ENCODE peak calls at places on chromosomes 16 and 17, in four cellular contexts. One of them, this sample, is unnamed.

GRCh38 chr16:24873028-24873427 is 27.3 kb downstream of the SLC5A11 start:
- DNase-seq in stromal cell of bone marrow: no peak
- DNase-seq in GM19239: no peak
- DNase-seq in uterus: no peak
- DNase-seq in this sample: no peak

GRCh38 chr16:259226-259625 is 16.5 kb downstream of the RGS11 start:
- DNase-seq in stromal cell of bone marrow: no peak
- DNase-seq in GM19239: no peak
- DNase-seq in uterus: no peak
- DNase-seq in this sample: no peak

GRCh38 chr17:74117087-74117486 is 86.4 kb upstream of the RPL38 start:
- DNase-seq in stromal cell of bone marrow: no peak
- DNase-seq in GM19239: no peak
- DNase-seq in uterus: no peak
- DNase-seq in this sample: no peak

GRCh38 chr17:43044024-43044423 is 19.0 kb downstream of the RND2 start:
- DNase-seq in stromal cell of bone marrow: no peak
- DNase-seq in GM19239: no peak
- DNase-seq in uterus: no peak
- DNase-seq in this sample: no peak

GRCh38 chr17:43442711-43443110 is 41.1 kb upstream of the DHX8 start:
- DNase-seq in stromal cell of bone marrow: peak; percentile 85
- DNase-seq in GM19239: no peak
- DNase-seq in uterus: no peak
- DNase-seq in this sample: peak; percentile 44

GRCh38 chr17:57385975-57386374 is 129.7 kb downstream of the MSI2 start:
- DNase-seq in stromal cell of bone marrow: no peak
- DNase-seq in GM19239: no peak
- DNase-seq in uterus: no peak
- DNase-seq in this sample: no peak

GRCh38 chr17:42247734-42248133 is 28.5 kb downstream of the STAT5B start:
- DNase-seq in stromal cell of bone marrow: peak; percentile 53
- DNase-seq in GM19239: no peak
- DNase-seq in uterus: no peak
- DNase-seq in this sample: no peak

GRCh38 chr16:2436110-2436509 is 6.9 kb downstream of the CCNF start:
- DNase-seq in stromal cell of bone marrow: no peak
- DNase-seq in GM19239: no peak
- DNase-seq in uterus: no peak
- DNase-seq in this sample: no peak

GRCh38 chr17:72176902-72177660 is 56.3 kb downstream of the SOX9 start:
- DNase-seq in stromal cell of bone marrow: no peak
- DNase-seq in GM19239: no peak
- DNase-seq in uterus: no peak
- DNase-seq in this sample: no peak

GRCh38 chr16:67977005-67977404 is 3.3 kb downstream of the DPEP3 start:
- DNase-seq in stromal cell of bone marrow: no peak
- DNase-seq in GM19239: no peak
- DNase-seq in uterus: no peak
- DNase-seq in this sample: no peak

GRCh38 chr16:70520612-70521297 is 2.6 kb downstream of the COG4 start:
- DNase-seq in stromal cell of bone marrow: peak; percentile 38
- DNase-seq in GM19239: peak; percentile 22
- DNase-seq in uterus: no peak
- DNase-seq in this sample: peak; percentile 55

GRCh38 chr17:1376061-1376460 is 24.0 kb downstream of the YWHAE start:
- DNase-seq in stromal cell of bone marrow: no peak
- DNase-seq in GM19239: no peak
- DNase-seq in uterus: no peak
- DNase-seq in this sample: no peak

GRCh38 chr17:58331815-58332719 is 3.5 kb upstream of the TSPOAP1 start:
- DNase-seq in stromal cell of bone marrow: no peak
- DNase-seq in GM19239: no peak
- DNase-seq in uterus: peak; percentile 32
- DNase-seq in this sample: no peak

GRCh38 chr17:47636273-47637030 is 13.3 kb upstream of the KPNB1 start:
- DNase-seq in stromal cell of bone marrow: no peak
- DNase-seq in GM19239: no peak
- DNase-seq in uterus: no peak
- DNase-seq in this sample: no peak

GRCh38 chr17:57902800-57903759 is 52.1 kb downstream of the CUEDC1 start:
- DNase-seq in stromal cell of bone marrow: peak; percentile 78
- DNase-seq in GM19239: peak; percentile 81
- DNase-seq in uterus: peak; percentile 68
- DNase-seq in this sample: peak; percentile 42

GRCh38 chr17:7684856-7685532 is 2.3 kb downstream of the TP53 start:
- DNase-seq in stromal cell of bone marrow: no peak
- DNase-seq in GM19239: no peak
- DNase-seq in uterus: no peak
- DNase-seq in this sample: no peak

GRCh38 chr17:78111727-78112507 is 16.6 kb downstream of the TMC6 start:
- DNase-seq in stromal cell of bone marrow: no peak
- DNase-seq in GM19239: no peak
- DNase-seq in uterus: no peak
- DNase-seq in this sample: no peak

GRCh38 chr17:36544049-36544319 is 735 bp upstream of the GGNBP2 start:
- DNase-seq in stromal cell of bone marrow: peak; percentile 31
- DNase-seq in GM19239: peak; percentile 16
- DNase-seq in uterus: peak; percentile 32
- DNase-seq in this sample: no peak

GRCh38 chr17:52124561-52124960 is 34.0 kb downstream of the CA10 start:
- DNase-seq in stromal cell of bone marrow: no peak
- DNase-seq in GM19239: no peak
- DNase-seq in uterus: no peak
- DNase-seq in this sample: no peak

GRCh38 chr16:84689126-84689525 is 10.7 kb upstream of the USP10 start:
- DNase-seq in stromal cell of bone marrow: peak; percentile 83
- DNase-seq in GM19239: no peak
- DNase-seq in uterus: no peak
- DNase-seq in this sample: peak; percentile 88

GRCh38 chr16:35506898-35507194 is 2047.4 kb downstream of the TP53TG3F start:
- DNase-seq in stromal cell of bone marrow: no peak
- DNase-seq in GM19239: no peak
- DNase-seq in uterus: no peak
- DNase-seq in this sample: no peak

GRCh38 chr17:80813318-80813717 is 178.3 kb upstream of the CHMP6 start:
- DNase-seq in stromal cell of bone marrow: no peak
- DNase-seq in GM19239: no peak
- DNase-seq in uterus: no peak
- DNase-seq in this sample: no peak

GRCh38 chr17:75959839-75960511 is 19.0 kb downstream of the ACOX1 start:
- DNase-seq in stromal cell of bone marrow: no peak
- DNase-seq in GM19239: no peak
- DNase-seq in uterus: no peak
- DNase-seq in this sample: no peak

GRCh38 chr16:86517652-86518258 is 7.4 kb downstream of the FOXF1 start:
- DNase-seq in stromal cell of bone marrow: no peak
- DNase-seq in GM19239: no peak
- DNase-seq in uterus: peak; percentile 44
- DNase-seq in this sample: peak; percentile 37

GRCh38 chr16:88355389-88356123 is 27.2 kb upstream of the ZNF469 start:
- DNase-seq in stromal cell of bone marrow: no peak
- DNase-seq in GM19239: no peak
- DNase-seq in uterus: no peak
- DNase-seq in this sample: no peak

GRCh38 chr17:21542991-21543390 is 149.3 kb upstream of the KCNJ18 start:
- DNase-seq in stromal cell of bone marrow: no peak
- DNase-seq in GM19239: no peak
- DNase-seq in uterus: no peak
- DNase-seq in this sample: no peak

GRCh38 chr16:53743149-53743566 is 39.2 kb downstream of the FTO start:
- DNase-seq in stromal cell of bone marrow: no peak
- DNase-seq in GM19239: no peak
- DNase-seq in uterus: no peak
- DNase-seq in this sample: no peak

GRCh38 chr17:7914771-7915610 is 1.1 kb downstream of the RNF227 start:
- DNase-seq in stromal cell of bone marrow: no peak
- DNase-seq in GM19239: no peak
- DNase-seq in uterus: peak; percentile 70
- DNase-seq in this sample: no peak

GRCh38 chr16:49598386-49599170 is 225.0 kb downstream of the C16orf78 start:
- DNase-seq in stromal cell of bone marrow: no peak
- DNase-seq in GM19239: no peak
- DNase-seq in uterus: peak; percentile 1
- DNase-seq in this sample: no peak

GRCh38 chr17:65093930-65094329 is 37.4 kb upstream of the GNA13 start:
- DNase-seq in stromal cell of bone marrow: no peak
- DNase-seq in GM19239: no peak
- DNase-seq in uterus: no peak
- DNase-seq in this sample: no peak

GRCh38 chr16:85083051-85083639 is 29.1 kb downstream of the CIBAR2 start:
- DNase-seq in stromal cell of bone marrow: no peak
- DNase-seq in GM19239: no peak
- DNase-seq in uterus: no peak
- DNase-seq in this sample: no peak

GRCh38 chr17:48375356-48375755 is 54.7 kb downstream of the SKAP1 start:
- DNase-seq in stromal cell of bone marrow: peak; percentile 18
- DNase-seq in GM19239: no peak
- DNase-seq in uterus: no peak
- DNase-seq in this sample: no peak

GRCh38 chr16:10923146-10923649 is 19.1 kb downstream of the DEXI start:
- DNase-seq in stromal cell of bone marrow: no peak
- DNase-seq in GM19239: no peak
- DNase-seq in uterus: no peak
- DNase-seq in this sample: no peak

GRCh38 chr16:66925322-66925840 is at the start of gene RRAD:
- DNase-seq in stromal cell of bone marrow: no peak
- DNase-seq in GM19239: no peak
- DNase-seq in uterus: peak; percentile 70
- DNase-seq in this sample: no peak

GRCh38 chr17:61478790-61479492 is 26.7 kb downstream of the TBX4 start:
- DNase-seq in stromal cell of bone marrow: no peak
- DNase-seq in GM19239: no peak
- DNase-seq in uterus: no peak
- DNase-seq in this sample: no peak

GRCh38 chr17:40021471-40021961 is 6.3 kb downstream of the CSF3 start:
- DNase-seq in stromal cell of bone marrow: peak; percentile 47
- DNase-seq in GM19239: no peak
- DNase-seq in uterus: peak; percentile 61
- DNase-seq in this sample: peak; percentile 40